ENCODE peak calls at places on chromosomes 11 and 22, in six cellular contexts. One of them, this sample, is unnamed. For H3K4me1, the result is how much of the 10 kb centered on the place peaks cover.

GRCh38 chr22:20816559-20816958 is 42.1 kb downstream of the PI4KA start:
- DNase-seq in right atrium auricular region: no peak
- DNase-seq in CD8-positive, alpha-beta T cell: no peak
- DNase-seq in suprapubic skin: no peak
- DNase-seq in hepatocyte: no peak
- DNase-seq in fibroblast of lung: no peak
- DNase-seq in this sample: no peak

GRCh38 chr11:120528749-120529148 is 17.2 kb downstream of the GRIK4 start:
- DNase-seq in right atrium auricular region: no peak
- DNase-seq in CD8-positive, alpha-beta T cell: no peak
- DNase-seq in suprapubic skin: no peak
- DNase-seq in hepatocyte: no peak
- DNase-seq in fibroblast of lung: no peak
- DNase-seq in this sample: no peak

GRCh38 chr11:6856871-6857270 is 6.0 kb upstream of the OR10A2 start:
- DNase-seq in right atrium auricular region: no peak
- DNase-seq in CD8-positive, alpha-beta T cell: no peak
- DNase-seq in suprapubic skin: no peak
- DNase-seq in hepatocyte: no peak
- DNase-seq in fibroblast of lung: peak
- DNase-seq in this sample: no peak

GRCh38 chr22:50207383-50208031 is 6.7 kb downstream of the SELENOO start:
- DNase-seq in right atrium auricular region: no peak
- DNase-seq in CD8-positive, alpha-beta T cell: no peak
- DNase-seq in suprapubic skin: no peak
- DNase-seq in hepatocyte: no peak
- DNase-seq in fibroblast of lung: no peak
- DNase-seq in this sample: no peak

GRCh38 chr11:62449451-62449851 is 30.6 kb downstream of the SCGB1A1 start:
- DNase-seq in right atrium auricular region: no peak
- DNase-seq in CD8-positive, alpha-beta T cell: no peak
- DNase-seq in suprapubic skin: no peak
- DNase-seq in hepatocyte: no peak
- DNase-seq in fibroblast of lung: no peak
- DNase-seq in this sample: no peak

GRCh38 chr22:20244744-20245576 is 23.2 kb downstream of the RTN4R start:
- DNase-seq in right atrium auricular region: no peak
- DNase-seq in CD8-positive, alpha-beta T cell: peak
- DNase-seq in suprapubic skin: no peak
- DNase-seq in hepatocyte: no peak
- DNase-seq in fibroblast of lung: no peak
- DNase-seq in this sample: peak

GRCh38 chr11:36186340-36186739 is 102.9 kb downstream of the COMMD9 start:
- DNase-seq in right atrium auricular region: no peak
- DNase-seq in CD8-positive, alpha-beta T cell: no peak
- DNase-seq in suprapubic skin: no peak
- DNase-seq in hepatocyte: no peak
- DNase-seq in fibroblast of lung: peak
- DNase-seq in this sample: no peak

GRCh38 chr22:19715286-19715939 is 1.1 kb downstream of the SEPTIN5 start:
- DNase-seq in right atrium auricular region: no peak
- DNase-seq in CD8-positive, alpha-beta T cell: no peak
- DNase-seq in suprapubic skin: no peak
- DNase-seq in hepatocyte: no peak
- DNase-seq in fibroblast of lung: no peak
- DNase-seq in this sample: no peak

GRCh38 chr22:46013460-46014416 is 36.8 kb upstream of the WNT7B start:
- DNase-seq in right atrium auricular region: peak
- DNase-seq in CD8-positive, alpha-beta T cell: peak
- DNase-seq in suprapubic skin: peak
- DNase-seq in hepatocyte: peak
- DNase-seq in fibroblast of lung: peak
- DNase-seq in this sample: peak

GRCh38 chr11:35256296-35256695 is 117.3 kb downstream of the CD44 start:
- DNase-seq in right atrium auricular region: no peak
- DNase-seq in CD8-positive, alpha-beta T cell: no peak
- DNase-seq in suprapubic skin: no peak
- DNase-seq in hepatocyte: no peak
- DNase-seq in fibroblast of lung: no peak
- DNase-seq in this sample: no peak

GRCh38 chr11:12901272-12901671 is 107.8 kb upstream of the RASSF10 start:
- DNase-seq in right atrium auricular region: no peak
- DNase-seq in CD8-positive, alpha-beta T cell: no peak
- DNase-seq in suprapubic skin: no peak
- DNase-seq in hepatocyte: no peak
- DNase-seq in fibroblast of lung: no peak
- DNase-seq in this sample: no peak
- H3K27ac ChIP-seq in right atrium auricular region: no peak
- H3K27ac ChIP-seq in CD8-positive, alpha-beta T cell: no peak
- H3K27ac ChIP-seq in suprapubic skin: no peak
- H3K27ac ChIP-seq in hepatocyte: no peak
- H3K27ac ChIP-seq in fibroblast of lung: peak
- H3K27ac ChIP-seq in this sample: no peak

GRCh38 chr22:37379716-37380115 is 47.6 kb downstream of the ELFN2 start:
- DNase-seq in right atrium auricular region: no peak
- DNase-seq in CD8-positive, alpha-beta T cell: no peak
- DNase-seq in suprapubic skin: no peak
- DNase-seq in hepatocyte: no peak
- DNase-seq in fibroblast of lung: no peak
- DNase-seq in this sample: no peak

GRCh38 chr22:37378642-37379058 is 48.6 kb downstream of the ELFN2 start:
- DNase-seq in right atrium auricular region: no peak
- DNase-seq in CD8-positive, alpha-beta T cell: no peak
- DNase-seq in suprapubic skin: no peak
- DNase-seq in hepatocyte: no peak
- DNase-seq in fibroblast of lung: no peak
- DNase-seq in this sample: no peak

GRCh38 chr22:37379085-37379484 is 48.2 kb downstream of the ELFN2 start:
- DNase-seq in right atrium auricular region: no peak
- DNase-seq in CD8-positive, alpha-beta T cell: no peak
- DNase-seq in suprapubic skin: no peak
- DNase-seq in hepatocyte: no peak
- DNase-seq in fibroblast of lung: no peak
- DNase-seq in this sample: no peak

GRCh38 chr22:37383342-37383741 is 43.9 kb downstream of the ELFN2 start:
- DNase-seq in right atrium auricular region: no peak
- DNase-seq in CD8-positive, alpha-beta T cell: no peak
- DNase-seq in suprapubic skin: no peak
- DNase-seq in hepatocyte: no peak
- DNase-seq in fibroblast of lung: no peak
- DNase-seq in this sample: no peak

GRCh38 chr22:37381489-37381888 is 45.8 kb downstream of the ELFN2 start:
- DNase-seq in right atrium auricular region: no peak
- DNase-seq in CD8-positive, alpha-beta T cell: no peak
- DNase-seq in suprapubic skin: no peak
- DNase-seq in hepatocyte: no peak
- DNase-seq in fibroblast of lung: peak
- DNase-seq in this sample: no peak
- H3K4me3 ChIP-seq in right atrium auricular region: no peak
- H3K4me3 ChIP-seq in CD8-positive, alpha-beta T cell: no peak
- H3K4me3 ChIP-seq in suprapubic skin: no peak
- H3K4me3 ChIP-seq in hepatocyte: no peak
- H3K4me3 ChIP-seq in fibroblast of lung: no peak
- H3K4me3 ChIP-seq in this sample: no peak

GRCh38 chr11:75403037-75403436 is 3.7 kb downstream of the RPS3 start:
- DNase-seq in right atrium auricular region: no peak
- DNase-seq in CD8-positive, alpha-beta T cell: no peak
- DNase-seq in suprapubic skin: no peak
- DNase-seq in hepatocyte: no peak
- DNase-seq in fibroblast of lung: no peak
- DNase-seq in this sample: no peak

GRCh38 chr11:75402002-75402773 is 2.9 kb downstream of the RPS3 start:
- DNase-seq in right atrium auricular region: no peak
- DNase-seq in CD8-positive, alpha-beta T cell: no peak
- DNase-seq in suprapubic skin: no peak
- DNase-seq in hepatocyte: no peak
- DNase-seq in fibroblast of lung: no peak
- DNase-seq in this sample: no peak

GRCh38 chr11:75406338-75406777 is 7.0 kb downstream of the RPS3 start:
- DNase-seq in right atrium auricular region: no peak
- DNase-seq in CD8-positive, alpha-beta T cell: no peak
- DNase-seq in suprapubic skin: no peak
- DNase-seq in hepatocyte: no peak
- DNase-seq in fibroblast of lung: peak
- DNase-seq in this sample: no peak

GRCh38 chr11:75400110-75400865 is 970 bp downstream of the RPS3 start:
- DNase-seq in right atrium auricular region: no peak
- DNase-seq in CD8-positive, alpha-beta T cell: no peak
- DNase-seq in suprapubic skin: no peak
- DNase-seq in hepatocyte: no peak
- DNase-seq in fibroblast of lung: no peak
- DNase-seq in this sample: peak

GRCh38 chr11:75403983-75404658 is 4.8 kb downstream of the RPS3 start:
- DNase-seq in right atrium auricular region: no peak
- DNase-seq in CD8-positive, alpha-beta T cell: no peak
- DNase-seq in suprapubic skin: no peak
- DNase-seq in hepatocyte: no peak
- DNase-seq in fibroblast of lung: no peak
- DNase-seq in this sample: no peak
- H3K4me1 ChIP-seq in right atrium auricular region: under half
- H3K4me1 ChIP-seq in CD8-positive, alpha-beta T cell: under half
- H3K4me1 ChIP-seq in suprapubic skin: under half
- H3K4me1 ChIP-seq in hepatocyte: under half
- H3K4me1 ChIP-seq in fibroblast of lung: under half
- H3K4me1 ChIP-seq in this sample: under half

GRCh38 chr11:10327254-10327653 is 22.4 kb downstream of the ADM start:
- DNase-seq in right atrium auricular region: no peak
- DNase-seq in CD8-positive, alpha-beta T cell: no peak
- DNase-seq in suprapubic skin: no peak
- DNase-seq in hepatocyte: no peak
- DNase-seq in fibroblast of lung: peak
- DNase-seq in this sample: no peak

GRCh38 chr11:10329935-10330334 is 25.1 kb downstream of the ADM start:
- DNase-seq in right atrium auricular region: no peak
- DNase-seq in CD8-positive, alpha-beta T cell: no peak
- DNase-seq in suprapubic skin: no peak
- DNase-seq in hepatocyte: no peak
- DNase-seq in fibroblast of lung: peak
- DNase-seq in this sample: no peak

GRCh38 chr11:10326080-10326964 is 21.4 kb downstream of the ADM start:
- DNase-seq in right atrium auricular region: no peak
- DNase-seq in CD8-positive, alpha-beta T cell: no peak
- DNase-seq in suprapubic skin: no peak
- DNase-seq in hepatocyte: peak
- DNase-seq in fibroblast of lung: peak
- DNase-seq in this sample: no peak

GRCh38 chr11:10329356-10329755 is 24.5 kb downstream of the ADM start:
- DNase-seq in right atrium auricular region: no peak
- DNase-seq in CD8-positive, alpha-beta T cell: no peak
- DNase-seq in suprapubic skin: no peak
- DNase-seq in hepatocyte: no peak
- DNase-seq in fibroblast of lung: no peak
- DNase-seq in this sample: no peak

DNA sequence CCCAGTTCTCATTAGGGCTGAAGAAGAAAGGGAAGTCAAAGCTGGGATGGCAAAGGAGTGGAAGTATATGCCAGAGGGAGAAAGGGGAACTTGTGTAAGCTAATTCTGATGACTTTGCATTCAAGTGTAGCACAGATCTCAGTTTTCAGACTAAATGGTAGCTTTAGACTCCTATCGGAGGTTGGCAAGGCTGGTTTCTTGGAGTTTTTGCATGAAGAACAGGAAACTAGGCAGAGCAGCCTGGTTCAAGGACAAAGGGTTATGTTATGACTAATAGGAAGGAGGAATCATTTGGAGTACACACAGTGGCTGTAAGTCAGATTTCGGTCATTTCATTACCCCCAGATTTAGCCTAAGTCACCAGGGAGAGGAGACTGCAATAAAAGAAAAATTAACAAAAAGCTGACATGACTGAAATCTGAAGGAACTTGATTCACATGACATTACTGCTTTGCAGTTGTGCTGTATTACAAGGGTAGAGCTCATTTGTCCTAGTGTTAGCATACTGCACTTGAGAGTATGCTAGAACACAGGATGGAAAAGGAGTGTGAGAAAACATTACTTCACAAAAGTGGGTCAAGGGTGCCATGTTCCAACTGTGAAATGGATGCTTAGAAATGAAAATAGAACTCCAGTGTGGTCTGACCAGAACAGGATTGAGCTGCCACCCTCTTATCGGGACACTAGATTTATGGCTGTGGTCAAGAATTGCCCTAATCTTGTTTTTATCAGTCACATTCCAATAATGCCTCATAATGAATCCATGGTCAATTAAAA is 23.6 kb downstream of the ADM start:
- DNase-seq in right atrium auricular region: no peak
- DNase-seq in CD8-positive, alpha-beta T cell: no peak
- DNase-seq in suprapubic skin: no peak
- DNase-seq in hepatocyte: no peak
- DNase-seq in fibroblast of lung: peak
- DNase-seq in this sample: no peak
- H3K27ac ChIP-seq in right atrium auricular region: peak
- H3K27ac ChIP-seq in CD8-positive, alpha-beta T cell: no peak
- H3K27ac ChIP-seq in suprapubic skin: peak
- H3K27ac ChIP-seq in hepatocyte: peak
- H3K27ac ChIP-seq in fibroblast of lung: peak
- H3K27ac ChIP-seq in this sample: no peak

DNA sequence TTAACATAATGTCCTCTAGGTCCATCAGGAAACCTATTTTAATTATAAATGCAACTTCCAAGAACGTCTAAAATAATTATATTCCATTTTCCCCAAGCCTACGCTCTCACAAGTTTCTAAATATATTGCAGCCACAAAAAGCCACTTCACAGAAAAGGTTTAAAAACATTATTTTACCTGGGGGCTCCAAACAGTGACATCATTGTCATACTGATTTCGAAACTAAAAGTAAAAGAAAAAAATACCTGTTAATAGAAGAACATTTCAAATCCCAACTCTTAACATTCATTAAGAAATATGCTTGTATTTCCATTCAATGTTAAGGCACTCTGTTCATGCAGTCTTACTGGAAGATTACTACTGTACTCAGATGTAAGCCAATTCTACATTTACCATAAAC is 1.4 kb downstream of the PSMA1 start:
- DNase-seq in right atrium auricular region: no peak
- DNase-seq in CD8-positive, alpha-beta T cell: no peak
- DNase-seq in suprapubic skin: no peak
- DNase-seq in hepatocyte: no peak
- DNase-seq in fibroblast of lung: no peak
- DNase-seq in this sample: peak
- H3K4me3 ChIP-seq in right atrium auricular region: peak
- H3K4me3 ChIP-seq in CD8-positive, alpha-beta T cell: peak
- H3K4me3 ChIP-seq in suprapubic skin: peak
- H3K4me3 ChIP-seq in hepatocyte: peak
- H3K4me3 ChIP-seq in fibroblast of lung: peak
- H3K4me3 ChIP-seq in this sample: peak

GRCh38 chr22:40399661-40400060 is 29.3 kb downstream of the SGSM3 start:
- DNase-seq in right atrium auricular region: no peak
- DNase-seq in CD8-positive, alpha-beta T cell: no peak
- DNase-seq in suprapubic skin: no peak
- DNase-seq in hepatocyte: no peak
- DNase-seq in fibroblast of lung: no peak
- DNase-seq in this sample: no peak
- H3K4me1 ChIP-seq in right atrium auricular region: under half
- H3K4me1 ChIP-seq in CD8-positive, alpha-beta T cell: half or more
- H3K4me1 ChIP-seq in suprapubic skin: under half
- H3K4me1 ChIP-seq in hepatocyte: under half
- H3K4me1 ChIP-seq in fibroblast of lung: under half
- H3K4me1 ChIP-seq in this sample: half or more

This sample was measured in CD4-positive, CD25-positive, alpha-beta regulatory T cell.